ENCODE peak calls at places on chromosomes 5 and 9, in six cellular contexts. W is ovary, S is sigmoid colon, M is suprapubic skin, A is SK-N-SH, T is stomach. X is an unnamed sample. For H3K27me3 and H3K4me1, the result is how much of the 10 kb centered on the place peaks cover.

GRCh38 chr5:66840527-66841013 is 244.4 kb downstream of the MAST4 start:
- DNase-seq in A (no peak), S (no peak), T (no peak), W (no peak), M (no peak), X (no peak)

GRCh38 chr5:77438057-77438456 is 54.1 kb downstream of the WDR41 start:
- DNase-seq in S (no peak), T (no peak), M (no peak), W (no peak), A (no peak), X (no peak)

GRCh38 chr9:14400658-14400995 is 86.7 kb upstream of the NFIB start:
- DNase-seq in T (peak), W (peak), S (peak), M (peak), A (peak), X (peak)

GRCh38 chr5:76175051-76175666 is 92.0 kb downstream of the SV2C start:
- DNase-seq in W (no peak), A (peak), T (peak), M (no peak), S (no peak), X (peak)

GRCh38 chr5:83711982-83712601 is 8.6 kb downstream of the HAPLN1 start:
- DNase-seq in S (no peak), T (peak), W (no peak), M (no peak), A (peak), X (peak)

GRCh38 chr9:86655147-86655546 is 292.2 kb downstream of the GAS1 start:
- DNase-seq in A (no peak), T (no peak), M (no peak), W (no peak), S (no peak), X (no peak)

GRCh38 chr5:109739741-109740140 is 50.0 kb downstream of the MAN2A1 start:
- DNase-seq in T (no peak), W (no peak), S (no peak), A (no peak), M (no peak), X (no peak)

GRCh38 chr5:176724472-176724871 is 77.2 kb downstream of the TSPAN17 start:
- DNase-seq in S (no peak), T (no peak), W (no peak), A (no peak), M (no peak), X (no peak)

GRCh38 chr5:34552129-34552528 is 104.0 kb upstream of the RAI14 start:
- DNase-seq in T (no peak), A (no peak), S (peak), W (no peak), M (no peak), X (no peak)

GRCh38 chr5:9156282-9156681 is 389.6 kb downstream of the SEMA5A start:
- DNase-seq in T (no peak), A (peak), W (no peak), S (no peak), M (peak), X (no peak)

GRCh38 chr9:21455320-21455719 is 15.1 kb downstream of the IFNA1 start:
- DNase-seq in A (peak), T (no peak), S (no peak), W (no peak), M (no peak), X (peak)

GRCh38 chr9:72982161-72982799 is 29.4 kb upstream of the ALDH1A1 start:
- DNase-seq in S (no peak), M (no peak), A (no peak), W (no peak), T (no peak), X (no peak)

GRCh38 chr5:122839731-122840130 is 5.7 kb upstream of the SNX24 start:
- DNase-seq in M (no peak), S (no peak), T (no peak), A (no peak), W (no peak), X (no peak)

GRCh38 chr9:20321683-20322082 is 300.6 kb downstream of the MLLT3 start:
- DNase-seq in W (no peak), M (no peak), A (no peak), S (no peak), T (no peak), X (no peak)

GRCh38 chr5:17224858-17225436 is 7.5 kb downstream of the BASP1 start:
- DNase-seq in T (no peak), M (no peak), A (no peak), S (no peak), W (no peak), X (no peak)

GRCh38 chr9:97633859-97634485 is 351 bp downstream of the NCBP1 start:
- DNase-seq in T (no peak), W (no peak), M (no peak), S (no peak), A (no peak), X (no peak)

GRCh38 chr9:120692901-120693573 is 21.2 kb downstream of the MEGF9 start:
- DNase-seq in W (no peak), A (no peak), M (no peak), S (no peak), T (no peak), X (no peak)

GRCh38 chr5:68229416-68229815 is 13.9 kb downstream of the PIK3R1 start:
- DNase-seq in A (no peak), T (no peak), W (no peak), S (no peak), M (no peak), X (no peak)

GRCh38 chr9:116899337-116900006 is 212.4 kb downstream of the TRIM32 start:
- DNase-seq in M (no peak), T (no peak), W (no peak), A (no peak), S (no peak), X (no peak)

GRCh38 chr9:112434487-112434886 is 52.1 kb upstream of the KIAA1958 start:
- DNase-seq in M (no peak), A (no peak), W (no peak), S (no peak), T (no peak), X (no peak)

GRCh38 chr5:148125641-148126040 is 42.7 kb upstream of the SPINK14 start:
- DNase-seq in M (no peak), S (no peak), W (no peak), T (no peak), A (peak), X (no peak)

GRCh38 chr9:101487443-101487855 is 46.2 kb upstream of the RNF20 start:
- DNase-seq in W (no peak), T (no peak), M (no peak), A (no peak), S (no peak), X (no peak)

GRCh38 chr9:852539-852938 is 11.0 kb downstream of the DMRT1 start:
- DNase-seq in S (no peak), T (no peak), W (no peak), M (no peak), A (no peak), X (no peak)
- TF ChIP-seq EP300 in S (no peak), T (no peak), W (no peak), M (no peak), A (no peak), X (no peak)

GRCh38 chr5:1415059-1415425 is 30.2 kb downstream of the SLC6A3 start:
- DNase-seq in S (peak), M (peak), W (no peak), T (no peak), A (no peak), X (no peak)
- H3K27me3 ChIP-seq in S (under half), M (under half), W (under half), T (under half), A (under half), X (under half)

DNA sequence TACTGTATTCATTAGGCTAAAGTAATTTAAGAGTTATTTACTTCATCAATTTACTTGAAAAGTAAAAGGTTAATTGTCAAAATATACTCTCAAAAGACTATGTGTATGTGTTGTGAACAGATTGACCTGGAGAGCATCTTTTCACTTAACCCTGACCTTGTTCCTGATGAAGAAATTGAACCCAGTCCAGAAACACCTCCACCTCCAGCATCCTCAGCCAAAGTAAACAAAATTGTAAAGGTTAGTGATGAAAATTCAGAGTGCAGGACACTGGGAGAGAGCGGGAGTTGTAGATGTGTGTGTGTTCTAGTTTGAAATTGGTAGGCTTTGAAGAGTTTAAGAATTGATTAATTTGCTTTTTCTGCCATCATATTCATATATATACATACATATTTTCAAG is 41.9 kb downstream of the KIF2A start:
- DNase-seq in M (no peak), S (no peak), W (no peak), T (no peak), A (no peak), X (no peak)
- H3K4me1 ChIP-seq in M (under half), S (under half), W (under half), T (under half), A (under half), X (under half)

GRCh38 chr9:90697782-90698181 is 55.2 kb upstream of the DIRAS2 start:
- DNase-seq in T (no peak), A (no peak), W (no peak), S (no peak), M (no peak), X (no peak)

GRCh38 chr9:90706230-90706629 is 63.6 kb upstream of the DIRAS2 start:
- DNase-seq in T (no peak), W (no peak), A (no peak), M (no peak), S (no peak), X (no peak)

GRCh38 chr9:90698874-90699440 is 56.3 kb upstream of the DIRAS2 start:
- DNase-seq in M (no peak), T (no peak), W (no peak), S (no peak), A (no peak), X (no peak)

DNA sequence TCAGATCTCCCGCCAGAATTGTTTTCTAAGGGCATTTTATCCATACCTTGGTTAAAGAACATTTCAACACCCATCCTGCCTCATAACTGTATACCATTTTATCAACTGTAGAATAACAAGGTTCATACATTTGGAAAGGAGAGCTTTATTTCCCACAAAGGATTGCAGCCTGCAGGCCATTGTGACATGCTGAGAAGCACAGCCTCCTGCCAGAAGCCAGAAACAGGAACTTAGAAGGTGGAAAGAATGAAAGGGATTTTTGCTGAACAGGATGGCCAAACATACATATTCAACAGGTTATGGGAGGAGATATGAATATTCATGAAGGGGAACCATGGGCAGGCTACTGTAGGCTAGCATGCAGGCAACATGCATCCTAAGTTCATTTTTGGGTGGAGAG is 59.8 kb upstream of the DIRAS2 start:
- DNase-seq in M (no peak), S (no peak), A (no peak), T (no peak), W (no peak), X (no peak)
- TF ChIP-seq EP300 in M (no peak), S (no peak), A (no peak), T (no peak), W (no peak), X (no peak)

GRCh38 chr5:133360693-133361479 is 251.5 kb downstream of the FSTL4 start:
- DNase-seq in S (no peak), A (no peak), T (no peak), M (no peak), W (no peak), X (no peak)
- H3K27me3 ChIP-seq in S (under half), A (under half), T (under half), M (under half), W (under half), X (under half)

GRCh38 chr5:108623826-108624225 is 123.9 kb upstream of the FER start:
- DNase-seq in M (no peak), T (no peak), W (no peak), A (no peak), S (no peak), X (no peak)
- H3K4me1 ChIP-seq in M (under half), T (under half), W (under half), A (under half), S (under half), X (under half)

DNA sequence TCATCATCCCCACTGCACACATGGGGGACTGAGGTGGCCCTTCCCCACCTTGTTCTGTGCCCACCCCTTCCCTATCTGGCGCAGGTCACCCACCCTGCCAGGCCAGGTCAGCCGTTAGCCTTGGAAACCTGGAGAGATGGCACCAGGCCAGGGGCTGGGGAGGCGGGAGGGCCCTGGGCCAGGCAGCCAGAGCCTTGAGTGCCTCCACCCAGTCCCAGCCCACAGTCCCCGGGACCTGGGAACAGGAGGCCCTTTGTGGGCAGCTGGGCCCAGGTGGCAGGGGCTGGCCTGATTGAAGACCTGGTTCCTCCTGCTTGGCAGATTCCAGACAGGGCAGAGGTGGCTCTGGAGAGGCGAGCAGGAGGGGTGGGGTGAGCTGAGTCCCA is 70.6 kb downstream of the LRSAM1 start:
- DNase-seq in A (no peak), W (peak), S (no peak), M (no peak), T (peak), X (no peak)
- TF ChIP-seq EP300 in A (no peak), W (no peak), S (no peak), M (no peak), T (no peak), X (no peak)

DNA sequence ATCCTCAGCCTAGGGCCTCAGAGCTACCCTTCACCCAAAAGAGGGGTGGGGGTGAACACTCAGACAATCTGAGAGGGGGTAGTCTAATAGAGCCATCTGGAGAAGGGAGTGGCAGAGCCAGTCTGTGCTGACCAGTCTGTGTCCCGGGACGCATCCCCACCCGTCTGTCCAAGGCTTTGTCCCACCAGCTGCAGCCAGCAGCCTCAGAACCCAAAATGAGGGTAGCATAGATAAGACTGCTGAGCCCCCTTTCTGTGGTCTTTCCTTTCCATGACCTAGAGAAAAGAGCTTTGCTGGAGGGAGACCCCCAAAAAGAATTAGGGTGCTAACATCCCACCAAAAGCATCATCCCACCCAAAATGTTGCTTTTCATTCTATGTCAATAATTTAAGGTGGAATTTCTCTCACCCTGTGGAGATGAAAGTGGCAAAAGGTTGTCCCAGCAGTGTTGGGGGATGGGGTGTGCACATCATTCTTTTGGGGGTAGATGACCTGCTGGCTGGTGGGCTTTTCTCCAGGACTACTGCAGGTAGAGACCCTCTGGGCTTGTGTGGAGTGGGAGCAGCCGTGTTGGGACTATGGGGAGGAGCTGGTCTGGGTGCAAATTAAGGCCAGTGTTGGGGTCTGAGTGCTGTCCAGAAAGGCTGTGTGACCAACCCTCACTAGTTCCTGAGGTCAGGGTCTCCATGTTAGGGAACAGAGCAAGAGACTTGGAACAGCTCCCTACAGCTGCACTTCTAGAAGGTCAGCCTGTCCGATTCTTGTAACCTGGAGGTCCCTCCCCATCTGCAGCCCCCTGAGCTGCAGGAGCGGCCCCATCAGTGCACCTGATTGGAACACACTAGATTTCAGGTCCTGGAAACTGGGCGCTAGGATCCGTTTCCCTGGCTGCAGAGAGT is 19.9 kb downstream of the URM1 start:
- DNase-seq in W (no peak), T (no peak), S (no peak), M (no peak), A (no peak), X (no peak)
- H3K27me3 ChIP-seq in W (under half), T (under half), S (under half), M (under half), A (under half), X (under half)

GRCh38 chr5:139683295-139684271 is 35.4 kb downstream of the CXXC5 start:
- DNase-seq in M (no peak), A (no peak), T (no peak), W (no peak), S (no peak), X (no peak)
- H3K4me1 ChIP-seq in M (under half), A (half or more), T (under half), W (under half), S (under half), X (under half)